ENCODE peak calls at places on chromosome 5, in ten cellular contexts. N, V, G, K, Y, D, Z, R, E and L are unnamed samples.
A peak's percentile ranks its signal among the peaks of the same experiment; 100 is the strongest.

GRCh38 chr5:59466271-59466670 is 427.3 kb downstream of the PDE4D start:
- DNase-seq in N (no peak), V (no peak), G (no peak), K (no peak), Y (no peak), D (no peak), Z (no peak), R (no peak), E (no peak), L (no peak)

GRCh38 chr5:142325677-142326479 is 1.1 kb upstream of the SPRY4 start:
- DNase-seq in N (peak; percentile 76), V (peak; percentile 47), G (peak; percentile 44), K (peak; percentile 90), Y (no peak), D (peak; percentile 62), Z (peak; percentile 35), R (peak; percentile 84), E (peak; percentile 73), L (peak; percentile 41)

GRCh38 chr5:83472508-83473343 is 1.2 kb downstream of the VCAN start:
- DNase-seq in N (peak; percentile 83), V (peak; percentile 16), G (no peak), K (peak; percentile 39), Y (no peak), D (peak; percentile 27), Z (peak; percentile 29), R (peak; percentile 12), E (peak; percentile 80), L (peak; percentile 38)

GRCh38 chr5:7250609-7251008 is 145.3 kb upstream of the ADCY2 start:
- DNase-seq in N (no peak), V (no peak), G (no peak), K (no peak), Y (no peak), D (no peak), Z (no peak), R (no peak), E (no peak), L (no peak)

GRCh38 chr5:107671742-107672211 is 1.0 kb upstream of the EFNA5 start:
- DNase-seq in N (no peak), V (peak; percentile 34), G (no peak), K (peak; percentile 82), Y (no peak), D (no peak), Z (no peak), R (no peak), E (peak; percentile 77), L (no peak)

GRCh38 chr5:31844615-31845345 is 205.8 kb downstream of the PDZD2 start:
- DNase-seq in N (no peak), V (no peak), G (no peak), K (no peak), Y (no peak), D (no peak), Z (no peak), R (no peak), E (no peak), L (no peak)

GRCh38 chr5:95760291-95761191 is 29.4 kb downstream of the RHOBTB3 start:
- DNase-seq in N (no peak), V (no peak), G (no peak), K (peak; percentile 47), Y (peak; percentile 64), D (no peak), Z (no peak), R (no peak), E (no peak), L (no peak)

GRCh38 chr5:175166013-175166412 is 278.0 kb downstream of the DRD1 start:
- DNase-seq in N (no peak), V (no peak), G (no peak), K (no peak), Y (no peak), D (no peak), Z (no peak), R (no peak), E (no peak), L (no peak)

GRCh38 chr5:174581483-174581882 is 142.9 kb upstream of the MSX2 start:
- DNase-seq in N (no peak), V (no peak), G (peak; percentile 33), K (peak; percentile 51), Y (no peak), D (no peak), Z (no peak), R (no peak), E (no peak), L (no peak)

DNA sequence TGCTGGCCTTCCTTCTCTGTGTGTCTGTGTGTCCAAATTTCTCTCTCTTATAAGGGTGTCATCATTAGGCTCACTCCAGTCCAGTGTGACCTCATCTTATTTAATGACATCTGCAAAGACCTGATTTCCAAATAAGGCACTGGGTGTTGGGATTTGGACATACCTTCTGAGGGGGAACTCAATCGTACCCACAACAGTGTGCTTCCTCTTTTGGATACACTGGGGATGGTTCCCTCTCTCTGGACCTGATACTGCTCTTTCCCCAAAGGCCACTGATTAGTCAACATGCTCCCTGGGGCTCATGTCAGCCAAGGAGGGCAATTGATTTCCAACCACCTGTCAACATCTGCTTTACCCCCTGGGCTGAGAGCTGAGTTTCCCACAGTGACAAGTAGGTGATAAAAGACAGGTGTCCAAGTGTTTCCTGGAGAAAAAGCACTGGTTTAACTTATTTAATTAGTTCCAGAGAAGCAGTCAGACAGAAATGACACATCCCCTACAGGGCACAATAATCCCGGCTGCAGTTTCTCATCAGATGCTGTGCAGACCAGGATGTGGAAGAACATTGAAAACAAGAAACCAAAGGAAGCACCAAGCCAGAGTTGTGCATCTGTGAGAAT is 17.8 kb upstream of the CEP72 start:
- DNase-seq in N (no peak), V (no peak), G (peak; percentile 16), K (no peak), Y (no peak), D (peak; percentile 4), Z (no peak), R (no peak), E (no peak), L (no peak)
- TF ChIP-seq EP300 in N (no peak), V (no peak), G (no peak), K (no peak), Y (no peak), D (no peak), Z (no peak), R (no peak), E (no peak), L (no peak)

GRCh38 chr5:148913985-148914421 is 87.6 kb downstream of the ADRB2 start:
- DNase-seq in N (no peak), V (no peak), G (no peak), K (peak; percentile 49), Y (no peak), D (peak; percentile 43), Z (no peak), R (no peak), E (no peak), L (no peak)
- TF ChIP-seq POLR2A in N (no peak), V (no peak), G (no peak), K (no peak), Y (no peak), D (no peak), Z (no peak), R (no peak), E (no peak), L (no peak)

GRCh38 chr5:179297486-179298180 is 47.6 kb downstream of the ADAMTS2 start:
- DNase-seq in N (peak; percentile 61), V (no peak), G (no peak), K (no peak), Y (no peak), D (no peak), Z (no peak), R (no peak), E (peak; percentile 60), L (no peak)

GRCh38 chr5:179294891-179295777 is 50.1 kb downstream of the ADAMTS2 start:
- DNase-seq in N (peak; percentile 83), V (no peak), G (no peak), K (no peak), Y (no peak), D (no peak), Z (no peak), R (no peak), E (peak; percentile 56), L (peak; percentile 18)

GRCh38 chr5:179295778-179296149 is 49.5 kb downstream of the ADAMTS2 start:
- DNase-seq in N (no peak), V (no peak), G (no peak), K (no peak), Y (no peak), D (no peak), Z (no peak), R (no peak), E (no peak), L (peak; percentile 9)

GRCh38 chr5:179297026-179297425 is 48.2 kb downstream of the ADAMTS2 start:
- DNase-seq in N (peak; percentile 46), V (no peak), G (no peak), K (no peak), Y (no peak), D (no peak), Z (no peak), R (no peak), E (peak; percentile 18), L (no peak)

GRCh38 chr5:179296150-179296821 is 49.0 kb downstream of the ADAMTS2 start:
- DNase-seq in N (peak; percentile 56), V (no peak), G (no peak), K (no peak), Y (no peak), D (no peak), Z (no peak), R (no peak), E (peak; percentile 57), L (peak; percentile 9)
- H3K27ac ChIP-seq in N (no peak overlapping the region), V (no peak overlapping the region), G (no peak overlapping the region), K (no peak overlapping the region), Y (no peak overlapping the region), D (no peak overlapping the region), Z (no peak overlapping the region), R (no peak overlapping the region), E (no peak overlapping the region), L (no peak overlapping the region)

GRCh38 chr5:93722588-93722987 is 18.8 kb downstream of the POU5F2 start:
- DNase-seq in N (no peak), V (no peak), G (no peak), K (no peak), Y (no peak), D (no peak), Z (no peak), R (no peak), E (no peak), L (no peak)

GRCh38 chr5:93723005-93723404 is 18.4 kb downstream of the POU5F2 start:
- DNase-seq in N (no peak), V (no peak), G (no peak), K (no peak), Y (no peak), D (no peak), Z (no peak), R (no peak), E (no peak), L (no peak)

GRCh38 chr5:93724791-93725190 is 16.6 kb downstream of the POU5F2 start:
- DNase-seq in N (no peak), V (no peak), G (no peak), K (no peak), Y (no peak), D (no peak), Z (no peak), R (no peak), E (no peak), L (no peak)

GRCh38 chr5:93721511-93721910 is 19.9 kb downstream of the POU5F2 start:
- DNase-seq in N (no peak), V (no peak), G (no peak), K (no peak), Y (no peak), D (no peak), Z (no peak), R (no peak), E (no peak), L (no peak)

DNA sequence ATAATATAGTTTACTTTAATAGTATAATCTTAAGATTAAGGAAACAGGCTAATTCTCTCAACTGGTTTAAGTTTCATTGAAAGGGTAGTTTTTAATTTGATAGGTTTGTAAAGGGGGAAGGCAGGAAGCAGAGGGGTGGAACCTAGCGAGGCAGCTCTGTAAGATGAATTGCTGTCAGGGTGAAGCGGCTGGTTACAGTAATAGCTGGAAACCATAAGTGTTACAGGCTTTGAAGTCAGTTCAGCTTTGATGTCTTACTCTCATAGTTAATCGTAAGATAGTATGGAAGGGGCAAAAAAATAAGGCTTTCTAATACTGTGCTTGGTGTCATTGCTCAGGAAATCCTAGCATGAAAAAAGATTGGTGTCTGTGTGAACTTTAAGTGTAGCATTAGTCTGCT is 20.4 kb downstream of the POU5F2 start:
- DNase-seq in N (no peak), V (no peak), G (no peak), K (no peak), Y (no peak), D (no peak), Z (no peak), R (no peak), E (no peak), L (no peak)
- TF ChIP-seq EP300 in N (no peak), V (no peak), G (no peak), K (no peak), Y (no peak), D (no peak), Z (no peak), R (no peak), E (no peak), L (no peak)